ENCODE peak calls at places on chromosomes 11 and 22, in six cellular contexts. One of them, this sample, is unnamed.

GRCh38 chr11:550021-550745 is 10.4 kb downstream of the LMNTD2 start:
- DNase-seq in colonic mucosa: no peak
- DNase-seq in DMS79 treated with DMSO at 0.1 percent for 48 hours: no peak
- DNase-seq in endothelial cell: no peak
- DNase-seq in fibroblast of villous mesenchyme: no peak
- DNase-seq in glutamatergic neuron: no peak
- DNase-seq in this sample: no peak

GRCh38 chr22:29187831-29188230 is 17.9 kb upstream of the EMID1 start:
- DNase-seq in colonic mucosa: no peak
- DNase-seq in DMS79 treated with DMSO at 0.1 percent for 48 hours: no peak
- DNase-seq in endothelial cell: no peak
- DNase-seq in fibroblast of villous mesenchyme: no peak
- DNase-seq in glutamatergic neuron: no peak
- DNase-seq in this sample: no peak

GRCh38 chr22:37998543-37998942 is 14.2 kb upstream of the SOX10 start:
- DNase-seq in colonic mucosa: no peak
- DNase-seq in DMS79 treated with DMSO at 0.1 percent for 48 hours: no peak
- DNase-seq in endothelial cell: no peak
- DNase-seq in fibroblast of villous mesenchyme: no peak
- DNase-seq in glutamatergic neuron: no peak
- DNase-seq in this sample: no peak

GRCh38 chr22:26443901-26444300 is 14.8 kb downstream of the ASPHD2 start:
- DNase-seq in colonic mucosa: no peak
- DNase-seq in DMS79 treated with DMSO at 0.1 percent for 48 hours: no peak
- DNase-seq in endothelial cell: no peak
- DNase-seq in fibroblast of villous mesenchyme: no peak
- DNase-seq in glutamatergic neuron: no peak
- DNase-seq in this sample: no peak

GRCh38 chr22:30116362-30117117 is 36.3 kb downstream of the HORMAD2 start:
- DNase-seq in colonic mucosa: no peak
- DNase-seq in DMS79 treated with DMSO at 0.1 percent for 48 hours: no peak
- DNase-seq in endothelial cell: no peak
- DNase-seq in fibroblast of villous mesenchyme: peak; percentile 45
- DNase-seq in glutamatergic neuron: no peak
- DNase-seq in this sample: no peak

GRCh38 chr11:132064987-132065620 is 694.7 kb downstream of the NTM start:
- DNase-seq in colonic mucosa: no peak
- DNase-seq in DMS79 treated with DMSO at 0.1 percent for 48 hours: no peak
- DNase-seq in endothelial cell: no peak
- DNase-seq in fibroblast of villous mesenchyme: peak; percentile 92
- DNase-seq in glutamatergic neuron: no peak
- DNase-seq in this sample: no peak

GRCh38 chr22:29617922-29618629 is 14.6 kb downstream of the NF2 start:
- DNase-seq in colonic mucosa: no peak
- DNase-seq in DMS79 treated with DMSO at 0.1 percent for 48 hours: peak; percentile 64
- DNase-seq in endothelial cell: no peak
- DNase-seq in fibroblast of villous mesenchyme: peak; percentile 67
- DNase-seq in glutamatergic neuron: no peak
- DNase-seq in this sample: no peak

GRCh38 chr11:408154-409007 is 6.4 kb downstream of the SIGIRR start:
- DNase-seq in colonic mucosa: no peak
- DNase-seq in DMS79 treated with DMSO at 0.1 percent for 48 hours: no peak
- DNase-seq in endothelial cell: no peak
- DNase-seq in fibroblast of villous mesenchyme: no peak
- DNase-seq in glutamatergic neuron: no peak
- DNase-seq in this sample: no peak

GRCh38 chr11:8297781-8298440 is 34.2 kb upstream of the LMO1 start:
- DNase-seq in colonic mucosa: no peak
- DNase-seq in DMS79 treated with DMSO at 0.1 percent for 48 hours: no peak
- DNase-seq in endothelial cell: no peak
- DNase-seq in fibroblast of villous mesenchyme: no peak
- DNase-seq in glutamatergic neuron: no peak
- DNase-seq in this sample: no peak

GRCh38 chr11:117185739-117186430 is 7.3 kb downstream of the SIDT2 start:
- DNase-seq in colonic mucosa: no peak
- DNase-seq in DMS79 treated with DMSO at 0.1 percent for 48 hours: no peak
- DNase-seq in endothelial cell: no peak
- DNase-seq in fibroblast of villous mesenchyme: no peak
- DNase-seq in glutamatergic neuron: peak; percentile 0
- DNase-seq in this sample: no peak

GRCh38 chr11:112440518-112440917 is 179.9 kb upstream of the PLET1 start:
- DNase-seq in colonic mucosa: no peak
- DNase-seq in DMS79 treated with DMSO at 0.1 percent for 48 hours: no peak
- DNase-seq in endothelial cell: peak; percentile 26
- DNase-seq in fibroblast of villous mesenchyme: no peak
- DNase-seq in glutamatergic neuron: no peak
- DNase-seq in this sample: no peak

GRCh38 chr11:134355656-134356055 is 23.9 kb downstream of the GLB1L2 start:
- DNase-seq in colonic mucosa: no peak
- DNase-seq in DMS79 treated with DMSO at 0.1 percent for 48 hours: no peak
- DNase-seq in endothelial cell: no peak
- DNase-seq in fibroblast of villous mesenchyme: peak; percentile 8
- DNase-seq in glutamatergic neuron: no peak
- DNase-seq in this sample: no peak

GRCh38 chr11:86923993-86924766 is 31.0 kb downstream of the FZD4 start:
- DNase-seq in colonic mucosa: no peak
- DNase-seq in DMS79 treated with DMSO at 0.1 percent for 48 hours: no peak
- DNase-seq in endothelial cell: peak; percentile 22
- DNase-seq in fibroblast of villous mesenchyme: no peak
- DNase-seq in glutamatergic neuron: no peak
- DNase-seq in this sample: peak; percentile 62

GRCh38 chr11:68840661-68841653 is 759 bp downstream of the CPT1A start:
- DNase-seq in colonic mucosa: peak; percentile 83
- DNase-seq in DMS79 treated with DMSO at 0.1 percent for 48 hours: no peak
- DNase-seq in endothelial cell: peak; percentile 18
- DNase-seq in fibroblast of villous mesenchyme: peak; percentile 85
- DNase-seq in glutamatergic neuron: peak; percentile 39
- DNase-seq in this sample: peak; percentile 50

This sample was measured in nephron progenitor cell.